ENCODE peak calls at places on chromosome 5, in four cellular contexts. V is K562, N is HepG2, U is GM12878. P is an unnamed sample.

GRCh38 chr5:5751987-5752386 is 329.5 kb downstream of the ICE1 start:
- DNase-seq in N (no peak), V (no peak), U (peak), P (no peak)

GRCh38 chr5:98989723-98990122 is 60.9 kb upstream of the CHD1 start:
- DNase-seq in U (no peak), N (no peak), V (no peak), P (no peak)

GRCh38 chr5:81409845-81410369 is 16.0 kb upstream of the ACOT12 start:
- DNase-seq in U (no peak), V (no peak), N (no peak), P (no peak)

GRCh38 chr5:67353500-67353931 is 156.9 kb upstream of the CD180 start:
- DNase-seq in N (no peak), U (no peak), V (no peak), P (no peak)

GRCh38 chr5:16600397-16600796 is 16.4 kb downstream of the RETREG1 start:
- DNase-seq in V (no peak), U (no peak), N (no peak), P (no peak)

GRCh38 chr5:133337795-133338445 is 274.4 kb downstream of the FSTL4 start:
- DNase-seq in N (no peak), V (no peak), U (no peak), P (no peak)

GRCh38 chr5:132866342-132867045 is at the start of the genes GDF9 and UQCRQ:
- DNase-seq in U (peak), N (peak), V (peak), P (peak)

GRCh38 chr5:6461793-6462650 is 13.4 kb downstream of the UBE2QL1 start:
- DNase-seq in V (no peak), N (no peak), U (no peak), P (no peak)

GRCh38 chr5:75886706-75887105 is 169.5 kb upstream of the POC5 start:
- DNase-seq in N (no peak), V (no peak), U (no peak), P (no peak)

GRCh38 chr5:110880413-110880812 is 141.6 kb downstream of the SLC25A46 start:
- DNase-seq in V (no peak), U (peak), N (no peak), P (no peak)

GRCh38 chr5:75933489-75933888 is 149.7 kb upstream of the SV2C start:
- DNase-seq in N (no peak), U (no peak), V (no peak), P (no peak)

GRCh38 chr5:174159327-174160247 is 114.1 kb downstream of the NSG2 start:
- DNase-seq in U (no peak), N (no peak), V (no peak), P (no peak)

GRCh38 chr5:146744358-146744757 is 134.2 kb downstream of the PPP2R2B start:
- DNase-seq in U (no peak), N (no peak), V (no peak), P (no peak)

GRCh38 chr5:160470437-160471341 is 49.0 kb downstream of the PTTG1 start:
- DNase-seq in U (no peak), N (no peak), V (no peak), P (no peak)

GRCh38 chr5:175214152-175214551 is 229.8 kb downstream of the DRD1 start:
- DNase-seq in U (no peak), V (no peak), N (no peak), P (no peak)

GRCh38 chr5:89936576-89936975 is 473.0 kb downstream of the CETN3 start:
- DNase-seq in N (no peak), U (no peak), V (no peak), P (no peak)

GRCh38 chr5:2660305-2660704 is 91.2 kb downstream of the IRX2 start:
- DNase-seq in V (no peak), U (no peak), N (no peak), P (no peak)

GRCh38 chr5:97165726-97166125 is 17.3 kb downstream of the RIOK2 start:
- DNase-seq in V (no peak), U (no peak), N (peak), P (no peak)

DNA sequence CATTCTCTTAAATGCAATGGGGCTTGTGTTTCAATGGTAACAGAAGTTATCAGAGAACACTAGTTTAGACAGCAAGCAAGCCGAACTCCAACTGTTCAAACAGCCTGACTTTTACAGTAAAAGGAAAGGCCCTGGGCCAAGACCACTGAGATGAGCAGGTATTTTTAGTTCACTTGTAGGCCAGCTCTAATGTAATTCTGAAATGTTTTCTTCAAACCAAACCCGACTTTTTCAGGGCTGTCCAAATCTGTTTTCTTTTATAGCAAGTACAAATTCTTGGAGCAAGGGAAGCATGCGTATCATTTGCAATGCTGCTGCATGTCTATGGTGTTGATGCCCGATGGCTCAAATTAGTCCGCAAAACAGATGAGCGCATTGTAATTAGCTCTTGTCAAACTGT is 192.9 kb downstream of the SLF1 start:
- DNase-seq in U (no peak), V (no peak), N (no peak), P (no peak)
- TF ChIP-seq NR2C2 in U (no peak), V (no peak), N (no peak), P (no peak)

GRCh38 chr5:14008819-14009311 is 64.4 kb upstream of the DNAH5 start:
- DNase-seq in V (no peak), N (peak), U (no peak), P (no peak)
- TF ChIP-seq MAX in V (no peak), N (no peak), U (no peak), P (no peak)

GRCh38 chr5:19235101-19235584 is 752.9 kb downstream of the CDH18 start:
- DNase-seq in U (no peak), V (no peak), N (no peak), P (no peak)
- TF ChIP-seq CREM in U (no peak), V (no peak), N (no peak), P (no peak)

DNA sequence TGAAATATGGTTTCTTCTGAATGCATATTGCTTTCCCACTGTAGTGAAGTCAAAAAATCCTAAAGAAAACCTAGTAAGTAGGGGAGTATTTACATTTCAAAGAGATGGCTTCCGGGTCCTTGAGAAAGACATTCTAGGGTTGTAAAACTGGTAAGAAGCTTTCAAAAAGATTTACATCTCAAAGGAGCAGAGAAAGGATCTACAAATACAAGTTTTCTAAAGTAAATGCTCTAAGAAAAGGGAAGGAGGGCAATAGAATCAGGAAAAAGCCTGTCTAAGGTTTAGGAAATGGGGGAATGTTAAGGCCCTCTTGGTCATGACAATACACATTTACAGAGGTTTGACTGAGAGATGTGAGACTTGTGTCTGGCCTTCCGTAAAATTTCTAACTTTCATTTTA is 16.7 kb upstream of the TRPC7 start:
- DNase-seq in V (no peak), N (no peak), U (no peak), P (no peak)
- TF ChIP-seq NR2C2 in V (no peak), N (no peak), U (no peak), P (no peak)

GRCh38 chr5:406041-406440 is 36.9 kb upstream of the EXOC3 start:
- DNase-seq in N (no peak), V (no peak), U (no peak), P (no peak)
- TF ChIP-seq MAX in N (no peak), V (no peak), U (no peak), P (no peak)

DNA sequence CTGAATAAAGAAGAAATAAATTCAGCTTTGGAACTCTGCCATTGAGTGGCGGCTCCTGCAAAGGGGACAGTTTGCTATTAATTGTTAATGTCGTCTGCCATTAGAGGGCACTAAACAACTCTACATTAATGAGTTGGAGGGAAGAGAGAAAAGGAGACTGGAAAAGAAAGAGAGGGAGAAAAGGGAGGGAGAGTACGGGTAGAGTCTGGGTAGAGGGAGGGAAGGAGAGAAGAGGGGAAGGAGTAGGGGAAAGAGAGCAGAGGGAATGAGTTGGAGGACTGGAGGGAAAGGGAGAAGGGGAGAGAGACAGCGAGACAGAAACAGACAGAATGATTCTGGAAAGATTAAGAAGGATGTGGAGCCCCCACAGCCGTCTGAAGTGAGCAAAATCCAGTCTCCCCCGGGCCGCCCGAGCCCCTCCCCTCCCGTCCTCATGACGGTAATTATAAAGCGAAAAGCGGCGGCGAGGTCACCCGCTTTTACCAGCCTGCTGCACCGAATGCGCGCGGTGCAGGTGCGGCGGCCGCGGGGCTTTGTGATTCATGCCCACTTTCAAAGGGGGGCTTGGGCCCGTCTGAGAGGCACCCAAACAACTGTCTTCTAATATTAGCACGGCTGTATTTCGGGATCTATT is 1.9 kb upstream of the FST start:
- DNase-seq in U (no peak), V (peak), N (peak), P (peak)
- TF ChIP-seq CREM in U (no peak), V (no peak), N (no peak), P (no peak)